ENCODE peak calls at places on chromosome 4, in five cellular contexts. Y, D, U, C and N are unnamed samples.
A peak's percentile ranks its signal among the peaks of the same experiment; 100 is the strongest.

GRCh38 chr4:180635276-180635675 is 1607.9 kb upstream of the TENM3 start:
- DNase-seq in Y (no peak), D (peak; percentile 66), U (peak; percentile 31), C (no peak), N (no peak)

GRCh38 chr4:145387079-145387478 is 94.6 kb upstream of the SMAD1 start:
- DNase-seq in Y (no peak), D (no peak), U (no peak), C (no peak), N (no peak)

GRCh38 chr4:25951390-25951952 is 37.5 kb downstream of the SMIM20 start:
- DNase-seq in Y (no peak), D (no peak), U (no peak), C (no peak), N (no peak)

GRCh38 chr4:113394730-113395530 is 345.5 kb downstream of the ANK2 start:
- DNase-seq in Y (peak; percentile 82), D (peak; percentile 60), U (peak; percentile 85), C (peak; percentile 92), N (peak; percentile 87)

GRCh38 chr4:56146956-56147355 is 198.2 kb downstream of the CEP135 start:
- DNase-seq in Y (no peak), D (no peak), U (no peak), C (no peak), N (no peak)

GRCh38 chr4:98745372-98745771 is 87.0 kb upstream of the TSPAN5 start:
- DNase-seq in Y (no peak), D (no peak), U (no peak), C (no peak), N (peak; percentile 67)

GRCh38 chr4:146260521-146260920 is 46.2 kb downstream of the REELD1 start:
- DNase-seq in Y (no peak), D (no peak), U (no peak), C (no peak), N (no peak)

GRCh38 chr4:186581421-186581820 is 26.1 kb upstream of the MTNR1A start:
- DNase-seq in Y (no peak), D (no peak), U (no peak), C (no peak), N (no peak)

GRCh38 chr4:51885371-51885770 is 42.4 kb downstream of the DCUN1D4 start:
- DNase-seq in Y (peak; percentile 13), D (peak; percentile 20), U (peak; percentile 46), C (peak; percentile 40), N (peak; percentile 57)

GRCh38 chr4:146488495-146489174 is 33.1 kb downstream of the SLC10A7 start:
- DNase-seq in Y (no peak), D (peak; percentile 75), U (no peak), C (peak; percentile 83), N (no peak)

GRCh38 chr4:128393111-128393704 is 105.6 kb upstream of the PGRMC2 start:
- DNase-seq in Y (no peak), D (peak; percentile 79), U (no peak), C (peak; percentile 5), N (peak; percentile 55)

GRCh38 chr4:36274158-36274557 is 7.3 kb upstream of the DTHD1 start:
- DNase-seq in Y (no peak), D (peak; percentile 29), U (no peak), C (no peak), N (no peak)

DNA sequence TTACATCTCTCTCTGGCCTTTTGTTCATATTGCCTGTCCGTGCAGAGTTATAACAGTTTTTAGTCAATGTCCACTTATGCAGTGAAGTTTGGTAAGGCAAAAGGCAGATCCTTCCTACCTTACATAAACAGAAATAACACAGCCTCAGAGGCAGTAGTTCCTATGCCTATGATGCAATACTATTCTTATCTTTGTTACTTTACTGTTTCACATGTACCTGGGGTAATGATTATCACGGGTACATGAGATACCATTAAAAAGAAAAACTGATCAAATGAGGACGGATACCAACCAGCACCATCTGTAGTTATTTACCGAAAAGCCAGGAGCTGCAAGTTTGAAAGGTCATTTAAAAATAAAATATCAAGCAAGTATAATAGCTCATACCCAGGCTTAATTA is 166.8 kb downstream of the BTC start:
- DNase-seq in Y (no peak), D (no peak), U (no peak), C (no peak), N (no peak)
- H3K4me1 ChIP-seq in Y (peaks cover 99% of the 10 kb centered on the region), D (peaks cover 26% of the 10 kb centered on the region), U (no peaks in the 10 kb centered on the region), C (peaks cover 71% of the 10 kb centered on the region), N (peaks cover 26% of the 10 kb centered on the region)

GRCh38 chr4:5843573-5844239 is 49.2 kb downstream of the CRMP1 start:
- DNase-seq in Y (no peak), D (no peak), U (no peak), C (no peak), N (no peak)

GRCh38 chr4:5839751-5840674 is 52.9 kb downstream of the CRMP1 start:
- DNase-seq in Y (no peak), D (no peak), U (no peak), C (no peak), N (peak; percentile 62)

GRCh38 chr4:5842456-5842855 is 50.4 kb downstream of the CRMP1 start:
- DNase-seq in Y (no peak), D (no peak), U (no peak), C (no peak), N (no peak)

GRCh38 chr4:5836943-5837342 is 55.9 kb downstream of the CRMP1 start:
- DNase-seq in Y (no peak), D (no peak), U (no peak), C (no peak), N (no peak)

GRCh38 chr4:5839332-5839731 is 53.6 kb downstream of the CRMP1 start:
- DNase-seq in Y (no peak), D (no peak), U (no peak), C (no peak), N (no peak)
- TF ChIP-seq EZH2 in Y (no peak), D (no peak), U (no peak), C (no peak), N (no peak)

GRCh38 chr4:150181536-150181935 is 103.3 kb downstream of the DCLK2 start:
- DNase-seq in Y (no peak), D (peak; percentile 43), U (peak; percentile 26), C (peak; percentile 68), N (peak; percentile 13)
- H3K27ac ChIP-seq in Y (no peak overlapping the region), D (no peak overlapping the region), U (no peak overlapping the region), C (no peak overlapping the region), N (no peak overlapping the region)

GRCh38 chr4:138938371-138938699 is 77.2 kb upstream of the NOCT start:
- DNase-seq in Y (peak; percentile 27), D (peak; percentile 38), U (peak; percentile 54), C (peak; percentile 59), N (peak; percentile 63)

GRCh38 chr4:138941037-138941436 is 74.5 kb upstream of the NOCT start:
- DNase-seq in Y (no peak), D (no peak), U (no peak), C (no peak), N (no peak)

GRCh38 chr4:138939960-138940359 is 75.6 kb upstream of the NOCT start:
- DNase-seq in Y (no peak), D (no peak), U (no peak), C (no peak), N (no peak)

GRCh38 chr4:138935135-138935795 is 80.3 kb upstream of the NOCT start:
- DNase-seq in Y (no peak), D (no peak), U (no peak), C (no peak), N (no peak)
- H3K4me1 ChIP-seq in Y (no peaks in the 10 kb centered on the region), D (peaks cover 6% of the 10 kb centered on the region), U (peaks cover 15% of the 10 kb centered on the region), C (no peaks in the 10 kb centered on the region), N (no peaks in the 10 kb centered on the region)

GRCh38 chr4:148443550-148444295 is 1.5 kb upstream of the NR3C2 start:
- DNase-seq in Y (no peak), D (no peak), U (peak; percentile 56), C (peak; percentile 45), N (peak; percentile 53)
- TF ChIP-seq EZH2 in Y (no peak), D (peak; percentile 89), U (peak; percentile 92), C (no peak), N (peak; percentile 83)

GRCh38 chr4:118354913-118355312 is 2.1 kb upstream of the PRSS12 start:
- DNase-seq in Y (no peak), D (no peak), U (no peak), C (no peak), N (no peak)

GRCh38 chr4:118350961-118351360 is 1.8 kb downstream of the PRSS12 start:
- DNase-seq in Y (no peak), D (no peak), U (no peak), C (no peak), N (no peak)

GRCh38 chr4:118351851-118352827 is 664 bp downstream of the PRSS12 start:
- DNase-seq in Y (peak; percentile 48), D (no peak), U (peak; percentile 63), C (no peak), N (peak; percentile 50)

GRCh38 chr4:118352843-118353373 is at the start of gene PRSS12:
- DNase-seq in Y (peak; percentile 57), D (peak; percentile 30), U (peak; percentile 87), C (peak; percentile 44), N (peak; percentile 84)

DNA sequence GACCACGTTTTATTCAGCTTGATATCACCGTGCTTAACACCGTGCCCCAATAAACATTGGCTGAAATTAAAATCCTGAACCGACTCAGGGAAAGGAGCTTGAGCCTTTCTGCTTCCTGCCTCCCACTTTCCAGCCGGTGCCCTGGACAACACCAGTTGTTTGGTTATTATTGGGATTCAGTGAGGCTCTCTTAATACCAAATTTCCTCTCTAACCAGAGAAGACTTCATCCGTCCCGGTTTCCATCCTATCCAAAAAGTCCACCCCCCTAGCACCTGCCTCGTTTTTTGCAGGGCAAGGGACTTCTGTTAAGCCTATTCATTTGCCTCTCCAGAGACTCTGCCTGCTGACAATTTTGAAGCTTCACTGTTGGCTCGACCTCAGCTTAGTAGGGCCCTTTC is 649 bp upstream of the PRSS12 start:
- DNase-seq in Y (no peak), D (no peak), U (peak; percentile 54), C (no peak), N (peak; percentile 24)
- H3K27ac ChIP-seq in Y (no peak overlapping the region), D (no peak overlapping the region), U (no peak overlapping the region), C (no peak overlapping the region), N (no peak overlapping the region)